ENCODE peak calls at places on chromosomes 11 and 22, in six cellular contexts. N is H1, G is GM12878, D is K562, Z is HepG2, E is NT2/D1. X is an unnamed sample.

GRCh38 chr22:37343863-37344734 is 61.8 kb downstream of the CYTH4 start:
- DNase-seq in N (no peak), D (no peak), G (no peak), Z (no peak), E (no peak), X (no peak)

GRCh38 chr11:102921587-102922220 is 33.8 kb downstream of the MMP13 start:
- DNase-seq in G (no peak), D (no peak), N (no peak), E (no peak), Z (no peak), X (no peak)

GRCh38 chr11:130032931-130033330 is 30.3 kb upstream of the PRDM10 start:
- DNase-seq in D (no peak), N (no peak), E (no peak), Z (no peak), G (no peak), X (no peak)

GRCh38 chr11:4606231-4607015 is 1.6 kb downstream of the TRIM68 start:
- DNase-seq in G (no peak), E (no peak), N (no peak), Z (no peak), D (no peak), X (no peak)

GRCh38 chr11:113681711-113682410 is 24.2 kb downstream of the TMPRSS5 start:
- DNase-seq in E (no peak), Z (no peak), G (no peak), N (peak; percentile 44), D (peak; percentile 55), X (no peak)

GRCh38 chr11:34050967-34051348 is 573 bp upstream of the CAPRIN1 start:
- DNase-seq in Z (peak; percentile 28), E (no peak), N (no peak), D (no peak), G (no peak), X (no peak)

GRCh38 chr11:19879309-19880087 is 166.9 kb downstream of the NAV2 start:
- DNase-seq in N (no peak), E (no peak), Z (no peak), G (no peak), D (no peak), X (no peak)

GRCh38 chr11:117828641-117829368 is 4.3 kb upstream of the FXYD2 start:
- DNase-seq in N (peak; percentile 43), E (no peak), G (no peak), D (peak; percentile 27), Z (no peak), X (no peak)

GRCh38 chr11:57474751-57475115 is 14.4 kb downstream of the RTN4RL2 start:
- DNase-seq in Z (no peak), D (no peak), N (no peak), E (no peak), G (no peak), X (no peak)

GRCh38 chr11:65391007-65391406 is 4.6 kb downstream of the FRMD8 start:
- DNase-seq in N (no peak), D (no peak), Z (no peak), G (no peak), E (peak; percentile 42), X (no peak)

GRCh38 chr11:105861225-105861624 is 160.8 kb downstream of the MSANTD4 start:
- DNase-seq in Z (no peak), G (no peak), D (no peak), E (no peak), N (no peak), X (no peak)

GRCh38 chr11:108432783-108433182 is 34.5 kb downstream of the C11orf65 start:
- DNase-seq in Z (no peak), N (no peak), D (peak; percentile 3), E (no peak), G (no peak), X (no peak)

GRCh38 chr11:44113018-44113417 is 17.5 kb downstream of the EXT2 start:
- DNase-seq in N (no peak), D (no peak), Z (no peak), E (no peak), G (no peak), X (no peak)

GRCh38 chr22:33917744-33918406 is 2.4 kb downstream of the LARGE1 start:
- DNase-seq in N (no peak), D (no peak), G (peak; percentile 37), E (no peak), Z (peak; percentile 36), X (no peak)

GRCh38 chr11:57321996-57322880 is 2.5 kb downstream of the TNKS1BP1 start:
- DNase-seq in N (peak; percentile 62), D (peak; percentile 85), G (no peak), E (no peak), Z (peak; percentile 69), X (peak; percentile 77)

GRCh38 chr11:97118756-97119155 is 728.9 kb downstream of the JRKL start:
- DNase-seq in G (no peak), N (no peak), D (no peak), E (no peak), Z (no peak), X (no peak)

GRCh38 chr11:29243616-29244015 is 773.2 kb downstream of the KCNA4 start:
- DNase-seq in G (no peak), Z (no peak), N (no peak), D (no peak), E (no peak), X (no peak)

GRCh38 chr11:64876835-64877341 is 1.5 kb downstream of the EHD1 start:
- DNase-seq in E (no peak), N (no peak), Z (peak; percentile 39), D (no peak), G (no peak), X (no peak)

GRCh38 chr22:44172370-44173108 is 8.2 kb upstream of the PARVG start:
- DNase-seq in E (no peak), G (no peak), D (peak; percentile 11), N (no peak), Z (no peak), X (no peak)

GRCh38 chr11:32895471-32895870 is 2.9 kb downstream of the QSER1 start:
- DNase-seq in Z (no peak), N (no peak), G (no peak), E (no peak), D (no peak), X (no peak)

GRCh38 chr11:36564376-36565032 is 3.3 kb upstream of the RAG1 start:
- DNase-seq in E (peak; percentile 44), D (peak; percentile 61), G (peak; percentile 20), N (peak; percentile 53), Z (peak; percentile 54), X (peak; percentile 24)

GRCh38 chr22:30921108-30921507 is 47.5 kb downstream of the MORC2 start:
- DNase-seq in N (peak; percentile 31), Z (no peak), E (no peak), G (no peak), D (no peak), X (no peak)

DNA sequence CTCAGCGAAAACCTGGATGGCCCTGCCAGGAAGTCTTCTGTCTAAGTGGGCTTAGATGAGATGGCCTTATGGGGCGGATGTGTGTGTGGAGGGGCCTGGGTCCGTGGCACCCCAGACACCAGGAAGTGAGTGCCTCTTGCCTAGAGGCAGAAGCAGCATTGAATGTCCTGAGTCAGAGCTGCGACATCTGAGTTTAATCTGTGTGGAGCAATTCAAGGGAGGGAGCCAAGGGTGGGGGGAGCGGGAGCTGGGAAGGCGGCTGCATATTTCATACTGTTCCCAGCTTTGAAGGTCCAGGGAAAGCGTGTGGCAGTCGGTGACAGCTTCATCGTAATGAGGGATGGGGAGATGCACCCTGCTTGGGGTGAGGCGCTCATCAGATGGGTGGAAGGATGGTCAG is 73.5 kb upstream of the THY1 start:
- DNase-seq in G (no peak), D (no peak), N (no peak), Z (no peak), E (no peak), X (no peak)
- TF ChIP-seq ZNF274 in G (no peak), D (no peak), N (no peak), Z (no peak), E (no peak), X (no peak)

GRCh38 chr22:39721456-39722325 is 151.1 kb downstream of the CACNA1I start:
- DNase-seq in Z (no peak), G (no peak), N (no peak), E (no peak), D (no peak), X (no peak)

GRCh38 chr22:39718921-39719320 is 148.4 kb downstream of the CACNA1I start:
- DNase-seq in D (no peak), E (no peak), G (no peak), Z (no peak), N (no peak), X (no peak)

GRCh38 chr22:39718206-39718605 is 147.7 kb downstream of the CACNA1I start:
- DNase-seq in G (no peak), N (no peak), D (no peak), E (no peak), Z (no peak), X (no peak)

GRCh38 chr22:39717099-39717498 is 146.5 kb downstream of the CACNA1I start:
- DNase-seq in D (no peak), E (no peak), G (no peak), Z (no peak), N (no peak), X (no peak)

DNA sequence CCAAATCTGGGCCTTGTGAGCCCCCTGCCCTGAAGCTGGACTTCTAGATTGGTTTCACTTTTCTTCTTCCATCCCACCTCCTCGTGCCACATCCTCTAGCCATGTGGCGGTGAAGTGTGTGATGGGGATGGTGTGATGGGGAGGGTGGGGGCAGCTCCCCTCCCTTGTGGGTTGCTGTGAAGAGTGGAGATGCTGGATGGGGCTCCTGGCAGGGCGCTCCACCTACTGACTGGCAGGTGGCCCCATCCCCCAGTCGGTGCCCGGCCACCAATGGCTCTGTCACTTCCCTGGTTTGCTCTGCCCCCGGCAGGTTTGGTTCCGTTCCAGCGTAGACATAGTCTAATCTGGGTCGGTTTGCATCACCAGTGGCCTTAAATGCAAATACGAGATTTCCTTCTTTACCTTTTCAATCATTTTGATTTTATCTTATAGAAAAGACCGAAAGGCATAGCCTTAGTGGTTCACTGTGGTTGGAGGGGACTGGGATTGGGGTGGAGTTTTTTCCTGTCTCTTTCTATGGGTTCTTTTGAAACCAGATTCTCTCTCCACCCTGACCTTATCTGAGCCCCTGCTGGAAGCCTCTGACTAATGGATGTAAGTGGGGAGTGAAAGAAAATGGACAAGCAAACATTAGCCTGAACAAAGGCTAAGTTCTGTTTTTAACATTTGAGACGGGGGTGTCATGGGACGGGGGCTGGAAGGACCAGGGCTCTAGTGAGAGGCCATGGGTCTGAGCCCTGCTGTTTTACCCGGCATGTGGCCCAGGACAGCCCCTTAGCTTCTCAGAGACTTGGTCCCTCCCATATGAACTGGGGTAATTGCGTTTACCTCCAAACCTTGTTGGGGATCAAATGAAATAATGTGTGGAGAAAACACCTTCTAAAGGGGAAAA is 149.3 kb downstream of the CACNA1I start:
- DNase-seq in Z (no peak), D (peak; percentile 41), E (no peak), N (no peak), G (no peak), X (no peak)
- TF ChIP-seq ZNF274 in Z (no peak), D (no peak), E (no peak), N (no peak), G (no peak), X (no peak)

DNA sequence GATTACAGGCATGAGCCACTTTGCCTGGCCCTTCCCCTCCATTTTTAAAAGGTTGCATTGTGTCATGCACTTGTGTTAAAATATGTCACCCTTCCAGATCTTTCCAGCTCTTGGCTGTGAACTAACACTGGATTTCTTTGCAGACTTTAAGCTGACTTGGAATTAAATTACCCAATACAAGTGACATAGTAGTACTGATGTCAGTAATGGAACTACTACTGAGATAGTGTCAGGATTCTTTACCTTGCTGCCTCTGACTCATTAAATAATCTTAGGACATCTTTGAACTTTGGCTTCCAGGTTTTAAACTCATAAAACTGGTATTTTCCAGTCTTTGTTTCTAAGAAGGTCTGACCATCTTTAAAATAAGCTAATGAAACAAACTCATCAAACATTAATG is 51.8 kb upstream of the OR4B1 start:
- DNase-seq in Z (no peak), G (no peak), D (no peak), E (no peak), N (no peak), X (no peak)
- TF ChIP-seq ZNF274 in Z (no peak), G (no peak), D (no peak), E (no peak), N (no peak), X (no peak)

GRCh38 chr11:101582242-101583052 is 1.4 kb downstream of the TRPC6 start:
- DNase-seq in D (no peak), N (peak; percentile 54), G (no peak), Z (no peak), E (no peak), X (no peak)
- TF ChIP-seq ZNF274 in D (no peak), N (no peak), G (no peak), Z (no peak), E (no peak), X (no peak)

X was measured in HCT116.